ENCODE peak calls at places on chromosomes 5 and 9, in four cellular contexts. O, E, T and V are unnamed samples.

GRCh38 chr9:94909250-94909894 is 182.9 kb downstream of the AOPEP start:
- DNase-seq in E (no peak), T (no peak), O (no peak), V (no peak)

GRCh38 chr5:34717426-34718327 is 61.5 kb downstream of the RAI14 start:
- DNase-seq in E (no peak), O (no peak), T (peak; percentile 33), V (no peak)

GRCh38 chr5:73640861-73641320 is 14.9 kb downstream of the ARHGEF28 start:
- DNase-seq in O (no peak), E (no peak), T (no peak), V (no peak)

GRCh38 chr9:131826053-131826452 is 86.2 kb upstream of the RAPGEF1 start:
- DNase-seq in E (no peak), T (no peak), O (no peak), V (no peak)

GRCh38 chr5:167561796-167562195 is 729.6 kb upstream of the WWC1 start:
- DNase-seq in O (no peak), T (no peak), E (no peak), V (no peak)

GRCh38 chr5:43007911-43008368 is 32.2 kb downstream of the ANXA2R start:
- DNase-seq in T (no peak), O (no peak), E (peak; percentile 50), V (peak; percentile 79)

GRCh38 chr9:26066237-26066636 is 388.0 kb upstream of the TUSC1 start:
- DNase-seq in T (no peak), O (no peak), E (no peak), V (no peak)

GRCh38 chr5:124238350-124238749 is 508.1 kb downstream of the ZNF608 start:
- DNase-seq in E (no peak), T (no peak), O (no peak), V (no peak)

GRCh38 chr5:540215-541147 is 16.2 kb upstream of the SLC9A3 start:
- DNase-seq in E (no peak), T (no peak), O (no peak), V (no peak)

GRCh38 chr5:90020575-90021535 is 388.7 kb downstream of the CETN3 start:
- DNase-seq in O (peak; percentile 51), E (peak; percentile 15), T (peak; percentile 80), V (no peak)

GRCh38 chr5:56412601-56413379 is 179.7 kb upstream of the ANKRD55 start:
- DNase-seq in T (no peak), E (no peak), O (no peak), V (no peak)

GRCh38 chr9:26746357-26747072 is 146.1 kb downstream of the CAAP1 start:
- DNase-seq in T (no peak), E (peak; percentile 70), O (peak; percentile 41), V (no peak)

GRCh38 chr5:165616550-165617430 is 2111.4 kb downstream of the MAT2B start:
- DNase-seq in O (no peak), T (no peak), E (no peak), V (no peak)

GRCh38 chr9:16505159-16505558 is 365.3 kb downstream of the BNC2 start:
- DNase-seq in E (no peak), O (no peak), T (no peak), V (no peak)

GRCh38 chr9:114387678-114388431 is at the start of gene AKNA:
- DNase-seq in T (no peak), O (no peak), E (no peak), V (no peak)

GRCh38 chr5:59799668-59800374 is 93.7 kb downstream of the PDE4D start:
- DNase-seq in T (peak; percentile 59), O (peak; percentile 37), E (peak; percentile 7), V (peak; percentile 24)
- TF ChIP-seq TCF7L2 in T (no peak), O (no peak), E (no peak), V (no peak)

DNA sequence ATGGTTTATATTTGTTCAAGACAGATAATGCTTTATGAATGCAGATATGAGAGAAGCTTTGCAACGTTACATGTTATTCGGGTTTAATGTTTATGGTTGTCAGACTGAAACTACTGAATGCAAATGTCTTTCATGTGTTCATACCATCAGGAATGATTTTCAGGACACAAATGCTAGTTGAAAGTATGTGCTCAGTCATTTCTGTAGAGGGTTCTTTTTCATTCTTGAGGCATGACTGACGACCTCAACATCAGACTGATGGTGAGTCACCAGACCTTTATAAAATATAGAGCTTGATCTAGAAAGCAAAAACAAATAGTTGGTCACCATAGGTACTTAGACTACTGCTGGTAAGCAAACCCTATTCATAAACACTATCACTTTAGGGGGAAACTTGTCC is 287.3 kb upstream of the NUDT12 start:
- DNase-seq in T (peak; percentile 42), O (peak; percentile 73), E (no peak), V (no peak)
- TF ChIP-seq TCF7L2 in T (no peak), O (no peak), E (no peak), V (no peak)

DNA sequence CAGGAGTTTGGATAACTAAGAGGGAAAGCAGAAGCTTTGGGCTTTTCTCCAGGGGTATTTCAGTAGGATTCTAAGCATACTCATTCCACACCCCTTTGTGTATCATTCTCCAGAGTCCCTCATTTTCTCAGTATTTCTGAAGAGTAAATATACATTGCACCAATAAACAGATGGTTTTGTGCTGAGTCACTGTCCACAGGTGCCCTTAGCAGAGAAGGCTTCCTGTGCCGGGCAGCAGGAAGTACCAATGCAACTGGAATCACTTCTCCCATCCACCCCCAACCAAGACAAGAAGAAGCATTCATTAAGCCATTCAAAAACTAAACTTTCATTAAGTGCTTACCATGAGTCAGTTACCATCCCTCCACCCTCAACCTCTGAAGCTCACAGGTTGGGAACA is 3.6 kb upstream of the CCNJL start:
- DNase-seq in T (peak; percentile 98), O (peak; percentile 68), E (peak; percentile 85), V (no peak)
- TF ChIP-seq TCF7L2 in T (peak; percentile 29), O (no peak), E (no peak), V (no peak)

DNA sequence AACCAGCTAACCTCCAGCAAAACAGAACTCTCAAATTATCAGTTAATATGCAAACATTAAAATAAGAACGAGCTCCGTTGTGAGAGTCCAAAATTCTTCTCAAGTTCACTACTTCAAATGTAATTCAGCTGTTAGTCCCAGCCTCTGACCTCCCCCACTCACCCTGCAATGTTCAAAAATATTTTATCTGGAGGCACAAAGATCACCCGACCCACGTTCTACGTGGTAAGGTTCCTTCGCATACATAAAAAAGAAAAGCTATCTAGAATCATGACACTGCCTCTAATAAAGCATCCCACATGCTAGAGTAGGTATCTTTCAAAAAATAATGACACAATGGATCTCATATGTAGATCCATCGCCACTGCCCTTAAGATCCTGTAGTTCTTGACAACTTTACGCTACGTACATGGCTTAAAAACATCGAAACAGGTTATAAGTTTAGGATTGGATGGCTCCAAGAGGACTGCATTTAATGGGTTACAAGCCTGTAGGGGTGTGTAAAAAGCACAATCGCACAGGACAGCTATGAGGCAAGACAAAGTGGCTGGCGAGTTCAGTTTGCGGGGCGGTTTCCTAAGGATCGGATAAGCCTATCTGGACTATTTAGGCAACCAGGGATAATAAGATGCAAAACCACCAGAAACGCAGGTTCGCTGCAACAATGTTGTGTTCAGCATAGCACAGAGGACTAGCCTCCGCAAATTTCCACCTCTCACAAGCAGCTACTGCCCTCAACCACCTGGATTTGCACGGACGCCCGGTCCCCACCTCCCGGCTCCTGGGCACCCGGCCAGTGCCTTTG is 969 bp downstream of the CLK4 start:
- DNase-seq in E (no peak), T (no peak), O (no peak), V (peak; percentile 13)
- TF ChIP-seq TCF7L2 in E (no peak), T (no peak), O (no peak), V (no peak)

GRCh38 chr5:82182662-82183061 is 95.5 kb downstream of the RPS23 start:
- DNase-seq in O (no peak), T (no peak), E (no peak), V (no peak)

GRCh38 chr5:82174919-82175219 is 103.3 kb downstream of the RPS23 start:
- DNase-seq in E (no peak), T (no peak), O (no peak), V (no peak)

GRCh38 chr5:82176115-82176514 is 102.0 kb downstream of the RPS23 start:
- DNase-seq in E (no peak), T (no peak), O (no peak), V (no peak)

GRCh38 chr5:82174128-82174918 is 103.8 kb downstream of the RPS23 start:
- DNase-seq in O (peak; percentile 60), E (peak; percentile 55), T (no peak), V (peak; percentile 86)

GRCh38 chr5:82178378-82178777 is 99.8 kb downstream of the RPS23 start:
- DNase-seq in T (no peak), E (no peak), O (no peak), V (no peak)
- TF ChIP-seq TCF7L2 in T (no peak), E (no peak), O (no peak), V (no peak)